ENCODE peak calls at places on chromosome X, in four cellular contexts. G is cardiac fibroblast, B is neural crest cell, H is SK-N-SH. Y is an unnamed sample.

GRCh38 chrX:103461156-103461555 is 58.1 kb downstream of the RAB40A start:
- DNase-seq in H (no peak), G (no peak), B (no peak), Y (no peak)

GRCh38 chrX:15437724-15438123 is 53.5 kb upstream of the VEGFD start:
- DNase-seq in G (peak), B (no peak), H (no peak), Y (no peak)

GRCh38 chrX:110743679-110744340 is 51.8 kb downstream of the CHRDL1 start:
- DNase-seq in B (no peak), H (no peak), G (no peak), Y (no peak)

GRCh38 chrX:154024271-154024670 is 4.6 kb upstream of the IRAK1 start:
- DNase-seq in H (no peak), G (no peak), B (no peak), Y (no peak)

GRCh38 chrX:63993936-63994335 is 208.9 kb upstream of the ARHGEF9 start:
- DNase-seq in H (no peak), G (no peak), B (no peak), Y (no peak)

GRCh38 chrX:69238960-69239231 is 73.6 kb upstream of the PJA1 start:
- DNase-seq in G (no peak), B (no peak), H (no peak), Y (no peak)

GRCh38 chrX:24465524-24465850 is 401 bp downstream of the PDK3 start:
- DNase-seq in B (no peak), G (no peak), H (no peak), Y (peak)

GRCh38 chrX:56029188-56029587 is 203.0 kb upstream of the KLF8 start:
- DNase-seq in G (no peak), H (no peak), B (no peak), Y (no peak)

GRCh38 chrX:109350621-109351020 is 131.3 kb downstream of the GUCY2F start:
- DNase-seq in G (no peak), H (no peak), B (no peak), Y (no peak)

GRCh38 chrX:102659790-102660757 is 8.8 kb downstream of the GPRASP1 start:
- DNase-seq in H (peak), B (peak), G (peak), Y (peak)

GRCh38 chrX:120361906-120362305 is at the start of gene ATP1B4:
- DNase-seq in H (no peak), B (no peak), G (no peak), Y (no peak)

GRCh38 chrX:32267796-32268195 is 943.6 kb downstream of the DMD start:
- DNase-seq in H (no peak), G (no peak), B (no peak), Y (no peak)

GRCh38 chrX:129996120-129996519 is 13.7 kb downstream of the BCORL1 start:
- DNase-seq in H (no peak), G (peak), B (no peak), Y (no peak)

GRCh38 chrX:50081282-50081955 is 119.4 kb downstream of the AKAP4 start:
- DNase-seq in B (no peak), H (peak), G (peak), Y (no peak)